ENCODE peak calls at places on chromosomes 13 and 19, in ten cellular contexts. A, D, C, V, T, I, L, E, O and U are unnamed samples.

GRCh38 chr19:13974073-13974472 is 21.8 kb downstream of the DCAF15 start:
- DNase-seq in C (no peak), A (no peak), I (no peak), D (no peak), O (no peak), T (no peak), L (no peak), V (no peak), E (peak), U (peak)

GRCh38 chr13:90968510-90968909 is 379.0 kb upstream of the MIR17HG start:
- DNase-seq in D (no peak), L (no peak), E (peak), C (no peak), T (no peak), V (peak), I (no peak), O (no peak), A (no peak), U (peak)

GRCh38 chr19:27764186-27764804 is 1448.7 kb downstream of the UQCRFS1 start:
- DNase-seq in D (no peak), C (no peak), T (no peak), V (no peak), E (no peak), O (no peak), A (no peak), L (no peak), I (no peak), U (no peak)

GRCh38 chr13:110137677-110138008 is 169.3 kb downstream of the COL4A1 start:
- DNase-seq in I (no peak), T (no peak), O (peak), A (no peak), L (no peak), E (no peak), C (peak), V (peak), D (no peak), U (no peak)

GRCh38 chr13:37109080-37109678 is 3.7 kb upstream of the CSNK1A1L start:
- DNase-seq in D (peak), T (no peak), V (no peak), E (no peak), O (no peak), A (peak), I (no peak), L (no peak), C (peak), U (no peak)

GRCh38 chr13:31967155-31967554 is 64.4 kb upstream of the FRY start:
- DNase-seq in E (no peak), V (no peak), D (no peak), C (no peak), O (no peak), A (no peak), I (no peak), L (no peak), T (no peak), U (no peak)

GRCh38 chr13:71867101-71867814 is at the start of gene DACH1:
- DNase-seq in I (peak), D (peak), E (peak), T (peak), A (peak), L (peak), C (peak), V (peak), O (peak), U (peak)

GRCh38 chr13:64273780-64274179 is 2858.1 kb upstream of the PCDH20 start:
- DNase-seq in D (no peak), C (no peak), I (no peak), V (no peak), T (no peak), L (no peak), E (no peak), O (no peak), A (no peak), U (no peak)

GRCh38 chr19:44345969-44346368 is 10.5 kb downstream of the ZNF112 start:
- DNase-seq in A (no peak), V (no peak), D (no peak), T (no peak), O (no peak), C (no peak), L (no peak), E (no peak), I (no peak), U (no peak)

GRCh38 chr19:7862413-7862951 is 11.7 kb downstream of the PRR36 start:
- DNase-seq in T (no peak), E (peak), A (no peak), C (no peak), V (peak), I (peak), O (peak), D (peak), L (no peak), U (peak)

GRCh38 chr19:1396019-1396767 is 5.1 kb downstream of the GAMT start:
- DNase-seq in T (no peak), D (peak), V (no peak), C (no peak), L (no peak), E (no peak), A (no peak), I (no peak), O (no peak), U (no peak)

GRCh38 chr13:31207630-31208549 is 8.1 kb downstream of the B3GLCT start:
- DNase-seq in T (no peak), D (peak), I (peak), O (peak), V (no peak), E (no peak), L (peak), A (peak), C (peak), U (peak)

GRCh38 chr19:4909172-4909896 is at the start of gene UHRF1:
- DNase-seq in C (no peak), V (no peak), T (no peak), A (peak), L (no peak), E (peak), I (no peak), O (no peak), D (peak), U (no peak)

GRCh38 chr19:5515737-5516136 is 52.0 kb downstream of the TINCR start:
- DNase-seq in D (no peak), O (no peak), E (no peak), T (no peak), V (no peak), A (no peak), L (no peak), I (no peak), C (no peak), U (no peak)

GRCh38 chr19:38687837-38688378 is 40.5 kb downstream of the ACTN4 start:
- DNase-seq in V (no peak), C (no peak), I (no peak), A (no peak), D (no peak), E (no peak), L (no peak), O (no peak), T (no peak), U (no peak)

GRCh38 chr13:44780586-44781280 is 204.6 kb upstream of the TSC22D1 start:
- DNase-seq in I (no peak), C (no peak), T (no peak), E (no peak), O (no peak), D (no peak), L (no peak), A (no peak), V (no peak), U (no peak)

GRCh38 chr19:49064768-49065611 is at the start of gene NTF4:
- DNase-seq in O (no peak), V (no peak), L (no peak), I (peak), D (peak), C (no peak), A (no peak), E (peak), T (no peak), U (peak)

GRCh38 chr13:43776680-43777079 is 10.1 kb downstream of the ENOX1 start:
- DNase-seq in I (no peak), A (no peak), C (no peak), T (no peak), D (no peak), L (no peak), E (no peak), O (no peak), V (no peak), U (no peak)

GRCh38 chr13:43872181-43872580 is 7.4 kb downstream of the CCDC122 start:
- DNase-seq in I (no peak), L (no peak), D (peak), V (no peak), O (no peak), C (peak), T (no peak), E (no peak), A (no peak), U (no peak)

GRCh38 chr13:38415233-38415632 is 65.6 kb downstream of the UFM1 start:
- DNase-seq in O (no peak), L (no peak), V (no peak), T (no peak), E (no peak), A (no peak), C (no peak), I (no peak), D (peak), U (no peak)

GRCh38 chr19:17127671-17128070 is 52.1 kb downstream of the MYO9B start:
- DNase-seq in T (no peak), E (no peak), L (no peak), I (no peak), V (no peak), A (no peak), D (no peak), C (no peak), O (no peak), U (no peak)

GRCh38 chr19:5172859-5173577 is 167.6 kb downstream of the PTPRS start:
- DNase-seq in I (no peak), A (peak), T (no peak), C (peak), D (peak), V (no peak), E (no peak), L (peak), O (no peak), U (no peak)

GRCh38 chr19:20969898-20970297 is 46.8 kb downstream of the ZNF85 start:
- DNase-seq in D (no peak), C (no peak), T (no peak), I (no peak), V (no peak), E (no peak), O (no peak), A (no peak), L (no peak), U (no peak)

GRCh38 chr13:67416047-67416925 is 186.2 kb upstream of the PCDH9 start:
- DNase-seq in L (no peak), C (peak), A (no peak), E (peak), T (no peak), D (peak), I (peak), O (no peak), V (peak), U (peak)

GRCh38 chr13:74574964-74575728 is 440.9 kb upstream of the KLF12 start:
- DNase-seq in D (peak), I (no peak), V (no peak), T (no peak), E (peak), A (no peak), O (no peak), C (no peak), L (no peak), U (no peak)

GRCh38 chr13:106296723-106297122 is 238.7 kb downstream of the EFNB2 start:
- DNase-seq in I (no peak), D (no peak), A (no peak), T (no peak), O (no peak), V (no peak), E (no peak), C (peak), L (no peak), U (no peak)

GRCh38 chr13:41224113-41225110 is 30.0 kb upstream of the KBTBD7 start:
- DNase-seq in C (peak), A (peak), D (peak), I (no peak), E (no peak), O (no peak), T (no peak), V (no peak), L (no peak), U (no peak)

GRCh38 chr13:67763984-67764383 is 533.8 kb upstream of the PCDH9 start:
- DNase-seq in L (no peak), D (no peak), V (no peak), T (no peak), C (no peak), E (no peak), A (no peak), I (no peak), O (no peak), U (no peak)

GRCh38 chr19:33659835-33660234 is 38.1 kb downstream of the CHST8 start:
- DNase-seq in L (no peak), T (no peak), A (no peak), V (no peak), D (no peak), I (no peak), O (no peak), C (no peak), E (no peak), U (no peak)

GRCh38 chr13:97344250-97345175 is 89.5 kb upstream of the RAP2A start:
- DNase-seq in V (peak), E (no peak), O (peak), A (peak), L (no peak), T (no peak), C (peak), D (peak), I (peak), U (peak)

GRCh38 chr13:26961890-26962615 is 201.5 kb upstream of the GPR12 start:
- DNase-seq in I (no peak), E (no peak), V (peak), D (no peak), L (no peak), O (no peak), T (no peak), A (no peak), C (no peak), U (no peak)

GRCh38 chr13:34035676-34036325 is 217.9 kb downstream of the RFC3 start:
- DNase-seq in I (no peak), O (no peak), A (peak), T (no peak), D (peak), E (no peak), V (no peak), C (no peak), L (no peak), U (no peak)

GRCh38 chr19:35144600-35145436 is 1.8 kb downstream of the FXYD7 start:
- DNase-seq in V (peak), E (peak), L (no peak), A (no peak), I (no peak), O (no peak), T (no peak), D (no peak), C (no peak), U (peak)

GRCh38 chr19:41945135-41945766 is 13.9 kb downstream of the RABAC1 start:
- DNase-seq in V (no peak), A (no peak), C (no peak), O (no peak), L (no peak), T (peak), I (no peak), E (no peak), D (no peak), U (no peak)

GRCh38 chr13:98778749-98779148 is 26.3 kb upstream of the SLC15A1 start:
- DNase-seq in E (no peak), D (no peak), I (no peak), A (no peak), V (no peak), C (no peak), T (no peak), L (no peak), O (no peak), U (no peak)

GRCh38 chr19:38736413-38737280 is 7.6 kb downstream of the CAPN12 start:
- DNase-seq in A (no peak), L (no peak), T (no peak), V (peak), C (no peak), D (peak), O (peak), I (peak), E (peak), U (no peak)

GRCh38 chr19:8575467-8575997 is 1.7 kb downstream of the MYO1F start:
- DNase-seq in C (peak), O (no peak), V (no peak), A (peak), I (no peak), T (no peak), D (peak), E (peak), L (no peak), U (no peak)

DNA sequence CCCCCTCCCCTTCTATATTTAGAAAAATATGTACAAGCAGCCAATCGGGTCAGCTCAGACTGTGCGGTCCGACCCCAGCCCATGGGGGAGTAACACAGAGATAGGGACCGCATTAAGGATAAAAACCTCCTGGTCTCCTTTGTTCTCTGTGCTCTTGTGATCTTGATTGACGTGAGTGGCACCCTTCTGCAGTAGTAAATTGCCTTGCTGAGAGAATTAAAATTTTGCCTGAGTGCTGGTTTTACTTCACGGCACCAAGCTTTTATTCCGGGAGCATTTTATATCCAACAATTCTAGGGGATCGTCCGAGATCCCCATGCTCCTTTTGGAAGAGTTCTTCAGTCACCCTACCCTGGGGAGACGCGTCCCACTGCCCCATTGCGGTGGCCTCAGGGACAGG is 7.0 kb upstream of the ZNF69 start:
- DNase-seq in O (no peak), E (no peak), I (no peak), L (no peak), V (no peak), D (no peak), T (no peak), A (no peak), C (no peak), U (no peak)
- TF ChIP-seq CTCF in O (no peak), E (no peak), I (no peak), L (no peak), V (no peak), D (no peak), T (no peak), A (no peak), C (no peak), U (no peak)

GRCh38 chr19:18790566-18791314 is at the start of gene COMP:
- DNase-seq in A (no peak), I (no peak), V (no peak), E (peak), D (no peak), T (no peak), C (no peak), L (no peak), O (no peak), U (no peak)

GRCh38 chr19:18791315-18791678 is 192 bp upstream of the COMP start:
- DNase-seq in O (no peak), L (no peak), T (no peak), E (no peak), I (no peak), V (no peak), C (no peak), D (no peak), A (no peak), U (no peak)

GRCh38 chr19:18788782-18789421 is 2.2 kb downstream of the COMP start:
- DNase-seq in T (no peak), C (no peak), A (no peak), O (no peak), V (no peak), E (no peak), I (no peak), D (no peak), L (no peak), U (no peak)

GRCh38 chr19:18789883-18790565 is 1.1 kb downstream of the COMP start:
- DNase-seq in I (no peak), D (peak), A (no peak), L (no peak), C (no peak), V (no peak), T (no peak), O (no peak), E (peak), U (peak)

DNA sequence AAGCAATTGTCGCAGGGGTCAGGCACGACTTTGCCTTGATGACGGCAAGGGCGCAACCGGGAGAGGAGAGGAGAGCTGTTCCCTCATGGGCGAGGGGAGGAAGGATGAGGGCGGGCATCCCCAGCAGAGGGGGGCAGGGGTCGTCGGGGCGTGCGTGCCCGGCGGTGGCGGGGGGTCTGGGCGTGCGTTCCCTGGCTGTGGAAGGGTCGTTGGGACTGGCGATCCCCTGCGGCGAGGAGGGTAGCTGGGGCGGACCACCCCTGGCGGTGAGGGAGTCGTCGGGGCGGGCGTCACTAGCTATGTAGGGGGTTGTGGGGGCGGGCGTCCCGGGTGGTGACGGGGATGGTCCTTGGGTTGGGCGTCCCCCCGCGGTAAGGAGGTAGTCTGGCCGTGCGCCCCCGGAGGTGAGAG is 1.7 kb downstream of the COMP start:
- DNase-seq in I (no peak), C (no peak), T (no peak), V (no peak), E (peak), L (no peak), D (no peak), A (no peak), O (no peak), U (no peak)
- TF ChIP-seq CTCF in I (no peak), C (no peak), T (no peak), V (no peak), E (no peak), L (no peak), D (no peak), A (no peak), O (no peak), U (no peak)

GRCh38 chr19:46471778-46472543 is 598 bp upstream of the PNMA8A start:
- DNase-seq in D (peak), E (no peak), A (no peak), C (no peak), V (no peak), L (no peak), I (no peak), O (no peak), T (no peak), U (no peak)

GRCh38 chr19:46470376-46470775 is 987 bp downstream of the PNMA8A start:
- DNase-seq in C (no peak), D (no peak), A (no peak), O (no peak), I (no peak), V (no peak), L (no peak), E (no peak), T (no peak), U (no peak)

GRCh38 chr19:46469541-46470185 is 1.7 kb downstream of the PNMA8A start:
- DNase-seq in I (no peak), D (no peak), T (no peak), C (no peak), V (no peak), O (no peak), L (no peak), E (no peak), A (no peak), U (no peak)

GRCh38 chr19:46472592-46472991 is 1.2 kb upstream of the PNMA8A start:
- DNase-seq in L (no peak), C (no peak), V (no peak), E (no peak), I (no peak), D (no peak), O (no peak), T (no peak), A (no peak), U (no peak)

DNA sequence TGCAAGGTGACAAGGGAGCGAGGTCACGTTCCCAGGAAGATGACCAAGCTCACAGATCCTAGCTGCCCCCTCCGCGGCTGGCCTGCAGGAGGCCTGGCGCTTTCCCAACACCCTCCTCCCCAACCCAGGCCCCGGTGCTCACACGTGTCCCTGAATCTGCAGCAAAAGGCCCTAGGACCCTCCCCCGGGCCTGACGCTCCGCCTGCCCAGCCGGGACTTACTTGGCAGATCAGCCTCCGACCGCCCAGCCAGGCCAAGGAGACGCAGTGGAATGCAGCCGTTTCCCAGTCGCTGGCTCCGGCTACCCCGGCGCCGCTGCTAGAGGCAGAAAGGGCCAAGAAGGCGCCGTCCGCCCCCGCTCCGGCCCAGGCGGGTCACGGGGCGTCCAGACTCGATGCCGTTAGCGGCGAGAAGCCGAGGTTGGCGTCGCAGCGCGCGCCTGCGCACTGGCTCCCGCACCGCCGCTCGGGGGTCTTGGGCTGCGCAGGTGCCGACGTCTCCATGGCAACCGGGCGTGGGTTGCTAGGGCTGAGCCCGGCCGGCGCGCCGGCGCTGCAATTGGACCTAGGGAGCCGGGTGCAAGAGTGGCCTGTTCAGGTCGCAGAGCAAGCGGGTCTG is at the start of gene PNMA8A:
- DNase-seq in D (peak), V (peak), I (peak), O (peak), L (no peak), T (no peak), C (peak), E (peak), A (peak), U (peak)
- TF ChIP-seq CTCF in D (peak), V (peak), I (no peak), O (no peak), L (no peak), T (no peak), C (peak), E (no peak), A (peak), U (no peak)

GRCh38 chr19:3606174-3606689 is 443 bp downstream of the TBXA2R start:
- DNase-seq in D (no peak), V (peak), C (no peak), T (no peak), L (no peak), I (no peak), O (no peak), A (no peak), E (peak), U (no peak)
- TF ChIP-seq CTCF in D (no peak), V (no peak), C (no peak), T (no peak), L (no peak), I (no peak), O (no peak), A (no peak), E (no peak), U (no peak)